ENCODE peak calls at places on chromosomes 1 and 21, in ten cellular contexts. One of them, this sample, is unnamed.

GRCh38 chr1:30929135-30929889 is 20.8 kb upstream of the SDC3 start:
- DNase-seq in K562: peak; percentile 78
- DNase-seq in OCI-LY7: peak; percentile 60
- DNase-seq in neural progenitor cell: peak; percentile 61
- DNase-seq in HCT116: no peak
- DNase-seq in IMR-90: peak; percentile 36
- DNase-seq in GM23338: peak; percentile 83
- DNase-seq in PC-9: no peak
- DNase-seq in hepatocyte: peak; percentile 62
- DNase-seq in H9: peak; percentile 73
- DNase-seq in this sample: no peak

GRCh38 chr21:44006017-44006624 is 6.0 kb upstream of the TRAPPC10 start:
- DNase-seq in K562: no peak
- DNase-seq in OCI-LY7: no peak
- DNase-seq in neural progenitor cell: no peak
- DNase-seq in HCT116: no peak
- DNase-seq in IMR-90: peak; percentile 90
- DNase-seq in GM23338: no peak
- DNase-seq in PC-9: peak; percentile 55
- DNase-seq in hepatocyte: peak; percentile 62
- DNase-seq in H9: no peak
- DNase-seq in this sample: peak; percentile 97

GRCh38 chr1:153586347-153586746 is 20.7 kb upstream of the S100A2 start:
- DNase-seq in K562: no peak
- DNase-seq in OCI-LY7: no peak
- DNase-seq in neural progenitor cell: no peak
- DNase-seq in HCT116: no peak
- DNase-seq in IMR-90: no peak
- DNase-seq in GM23338: no peak
- DNase-seq in PC-9: no peak
- DNase-seq in hepatocyte: no peak
- DNase-seq in H9: no peak
- DNase-seq in this sample: no peak

GRCh38 chr1:30618335-30618747 is 105.0 kb downstream of the MATN1 start:
- DNase-seq in K562: no peak
- DNase-seq in OCI-LY7: no peak
- DNase-seq in neural progenitor cell: no peak
- DNase-seq in HCT116: peak; percentile 86
- DNase-seq in IMR-90: no peak
- DNase-seq in GM23338: no peak
- DNase-seq in PC-9: peak; percentile 89
- DNase-seq in hepatocyte: peak; percentile 19
- DNase-seq in H9: no peak
- DNase-seq in this sample: peak; percentile 30

GRCh38 chr1:93358293-93358692 is 12.6 kb downstream of the DR1 start:
- DNase-seq in K562: no peak
- DNase-seq in OCI-LY7: no peak
- DNase-seq in neural progenitor cell: no peak
- DNase-seq in HCT116: no peak
- DNase-seq in IMR-90: no peak
- DNase-seq in GM23338: peak; percentile 70
- DNase-seq in PC-9: no peak
- DNase-seq in hepatocyte: no peak
- DNase-seq in H9: peak; percentile 34
- DNase-seq in this sample: no peak

GRCh38 chr1:97084566-97084965 is 363.0 kb downstream of the PTBP2 start:
- DNase-seq in K562: no peak
- DNase-seq in OCI-LY7: no peak
- DNase-seq in neural progenitor cell: no peak
- DNase-seq in HCT116: no peak
- DNase-seq in IMR-90: peak; percentile 66
- DNase-seq in GM23338: no peak
- DNase-seq in PC-9: no peak
- DNase-seq in hepatocyte: no peak
- DNase-seq in H9: no peak
- DNase-seq in this sample: no peak

GRCh38 chr1:151853411-151853930 is at the start of gene THEM5:
- DNase-seq in K562: no peak
- DNase-seq in OCI-LY7: no peak
- DNase-seq in neural progenitor cell: no peak
- DNase-seq in HCT116: no peak
- DNase-seq in IMR-90: no peak
- DNase-seq in GM23338: no peak
- DNase-seq in PC-9: no peak
- DNase-seq in hepatocyte: no peak
- DNase-seq in H9: no peak
- DNase-seq in this sample: peak; percentile 39

GRCh38 chr21:32494946-32495703 is 82.6 kb downstream of the EVA1C start:
- DNase-seq in K562: peak; percentile 30
- DNase-seq in OCI-LY7: no peak
- DNase-seq in neural progenitor cell: no peak
- DNase-seq in HCT116: no peak
- DNase-seq in IMR-90: peak; percentile 79
- DNase-seq in GM23338: peak; percentile 32
- DNase-seq in PC-9: peak; percentile 58
- DNase-seq in hepatocyte: peak; percentile 10
- DNase-seq in H9: no peak
- DNase-seq in this sample: peak; percentile 90

GRCh38 chr1:23473037-23473800 is 10.8 kb downstream of the ASAP3 start:
- DNase-seq in K562: no peak
- DNase-seq in OCI-LY7: no peak
- DNase-seq in neural progenitor cell: no peak
- DNase-seq in HCT116: no peak
- DNase-seq in IMR-90: peak; percentile 51
- DNase-seq in GM23338: no peak
- DNase-seq in PC-9: peak; percentile 58
- DNase-seq in hepatocyte: no peak
- DNase-seq in H9: no peak
- DNase-seq in this sample: peak; percentile 58

GRCh38 chr1:23471473-23472075 is 12.4 kb downstream of the ASAP3 start:
- DNase-seq in K562: no peak
- DNase-seq in OCI-LY7: no peak
- DNase-seq in neural progenitor cell: no peak
- DNase-seq in HCT116: no peak
- DNase-seq in IMR-90: no peak
- DNase-seq in GM23338: no peak
- DNase-seq in PC-9: no peak
- DNase-seq in hepatocyte: no peak
- DNase-seq in H9: no peak
- DNase-seq in this sample: no peak

GRCh38 chr1:23472351-23473036 is 11.5 kb downstream of the ASAP3 start:
- DNase-seq in K562: no peak
- DNase-seq in OCI-LY7: no peak
- DNase-seq in neural progenitor cell: peak; percentile 28
- DNase-seq in HCT116: no peak
- DNase-seq in IMR-90: no peak
- DNase-seq in GM23338: no peak
- DNase-seq in PC-9: no peak
- DNase-seq in hepatocyte: no peak
- DNase-seq in H9: no peak
- DNase-seq in this sample: no peak

GRCh38 chr1:23469372-23469982 is 14.5 kb downstream of the ASAP3 start:
- DNase-seq in K562: no peak
- DNase-seq in OCI-LY7: no peak
- DNase-seq in neural progenitor cell: no peak
- DNase-seq in HCT116: no peak
- DNase-seq in IMR-90: no peak
- DNase-seq in GM23338: no peak
- DNase-seq in PC-9: no peak
- DNase-seq in hepatocyte: no peak
- DNase-seq in H9: no peak
- DNase-seq in this sample: no peak

GRCh38 chr1:23470282-23471070 is 13.5 kb downstream of the ASAP3 start:
- DNase-seq in K562: no peak
- DNase-seq in OCI-LY7: no peak
- DNase-seq in neural progenitor cell: no peak
- DNase-seq in HCT116: no peak
- DNase-seq in IMR-90: peak; percentile 49
- DNase-seq in GM23338: no peak
- DNase-seq in PC-9: no peak
- DNase-seq in hepatocyte: no peak
- DNase-seq in H9: no peak
- DNase-seq in this sample: peak; percentile 94
- H4K20me1 ChIP-seq in K562: peaks cover 8% of the 10 kb centered on the region
- H4K20me1 ChIP-seq in OCI-LY7: no peaks in the 10 kb centered on the region
- H4K20me1 ChIP-seq in neural progenitor cell: no peaks in the 10 kb centered on the region
- H4K20me1 ChIP-seq in HCT116: no peaks in the 10 kb centered on the region
- H4K20me1 ChIP-seq in IMR-90: peaks cover 42% of the 10 kb centered on the region
- H4K20me1 ChIP-seq in GM23338: peaks cover 70% of the 10 kb centered on the region
- H4K20me1 ChIP-seq in PC-9: no peaks in the 10 kb centered on the region
- H4K20me1 ChIP-seq in hepatocyte: peaks cover 35% of the 10 kb centered on the region
- H4K20me1 ChIP-seq in H9: no peaks in the 10 kb centered on the region
- H4K20me1 ChIP-seq in this sample: peaks cover 6% of the 10 kb centered on the region

GRCh38 chr1:14538335-14538734 is 60.1 kb upstream of the KAZN start:
- DNase-seq in K562: peak; percentile 34
- DNase-seq in OCI-LY7: no peak
- DNase-seq in neural progenitor cell: no peak
- DNase-seq in HCT116: no peak
- DNase-seq in IMR-90: no peak
- DNase-seq in GM23338: peak; percentile 54
- DNase-seq in PC-9: no peak
- DNase-seq in hepatocyte: no peak
- DNase-seq in H9: no peak
- DNase-seq in this sample: no peak
- TF ChIP-seq CTCF in K562: peak; percentile 69
- TF ChIP-seq CTCF in OCI-LY7: peak; percentile 59
- TF ChIP-seq CTCF in neural progenitor cell: peak; percentile 21
- TF ChIP-seq CTCF in HCT116: peak; percentile 42
- TF ChIP-seq CTCF in IMR-90: no peak
- TF ChIP-seq CTCF in GM23338: peak; percentile 63
- TF ChIP-seq CTCF in PC-9: no peak
- TF ChIP-seq CTCF in hepatocyte: no peak
- TF ChIP-seq CTCF in H9: peak; percentile 64
- TF ChIP-seq CTCF in this sample: peak; percentile 35

GRCh38 chr1:39229504-39229903 is 25.0 kb downstream of the MACF1 start:
- DNase-seq in K562: no peak
- DNase-seq in OCI-LY7: no peak
- DNase-seq in neural progenitor cell: no peak
- DNase-seq in HCT116: no peak
- DNase-seq in IMR-90: no peak
- DNase-seq in GM23338: no peak
- DNase-seq in PC-9: no peak
- DNase-seq in hepatocyte: no peak
- DNase-seq in H9: no peak
- DNase-seq in this sample: no peak
- H4K20me1 ChIP-seq in K562: no peaks in the 10 kb centered on the region
- H4K20me1 ChIP-seq in OCI-LY7: no peaks in the 10 kb centered on the region
- H4K20me1 ChIP-seq in neural progenitor cell: peaks cover 44% of the 10 kb centered on the region
- H4K20me1 ChIP-seq in HCT116: no peaks in the 10 kb centered on the region
- H4K20me1 ChIP-seq in IMR-90: peaks cover 55% of the 10 kb centered on the region
- H4K20me1 ChIP-seq in GM23338: peaks cover 11% of the 10 kb centered on the region
- H4K20me1 ChIP-seq in PC-9: no peaks in the 10 kb centered on the region
- H4K20me1 ChIP-seq in hepatocyte: peaks cover 10% of the 10 kb centered on the region
- H4K20me1 ChIP-seq in H9: no peaks in the 10 kb centered on the region
- H4K20me1 ChIP-seq in this sample: peaks cover 54% of the 10 kb centered on the region

GRCh38 chr1:197218857-197219256 is 49.2 kb upstream of the CRB1 start:
- DNase-seq in K562: no peak
- DNase-seq in OCI-LY7: no peak
- DNase-seq in neural progenitor cell: no peak
- DNase-seq in HCT116: no peak
- DNase-seq in IMR-90: no peak
- DNase-seq in GM23338: no peak
- DNase-seq in PC-9: no peak
- DNase-seq in hepatocyte: no peak
- DNase-seq in H9: no peak
- DNase-seq in this sample: no peak

GRCh38 chr1:197222025-197222685 is 45.9 kb upstream of the CRB1 start:
- DNase-seq in K562: no peak
- DNase-seq in OCI-LY7: no peak
- DNase-seq in neural progenitor cell: no peak
- DNase-seq in HCT116: no peak
- DNase-seq in IMR-90: no peak
- DNase-seq in GM23338: peak; percentile 16
- DNase-seq in PC-9: peak; percentile 91
- DNase-seq in hepatocyte: no peak
- DNase-seq in H9: no peak
- DNase-seq in this sample: no peak

GRCh38 chr1:197222780-197223179 is 45.3 kb upstream of the CRB1 start:
- DNase-seq in K562: no peak
- DNase-seq in OCI-LY7: no peak
- DNase-seq in neural progenitor cell: no peak
- DNase-seq in HCT116: no peak
- DNase-seq in IMR-90: no peak
- DNase-seq in GM23338: no peak
- DNase-seq in PC-9: peak; percentile 43
- DNase-seq in hepatocyte: no peak
- DNase-seq in H9: no peak
- DNase-seq in this sample: no peak

DNA sequence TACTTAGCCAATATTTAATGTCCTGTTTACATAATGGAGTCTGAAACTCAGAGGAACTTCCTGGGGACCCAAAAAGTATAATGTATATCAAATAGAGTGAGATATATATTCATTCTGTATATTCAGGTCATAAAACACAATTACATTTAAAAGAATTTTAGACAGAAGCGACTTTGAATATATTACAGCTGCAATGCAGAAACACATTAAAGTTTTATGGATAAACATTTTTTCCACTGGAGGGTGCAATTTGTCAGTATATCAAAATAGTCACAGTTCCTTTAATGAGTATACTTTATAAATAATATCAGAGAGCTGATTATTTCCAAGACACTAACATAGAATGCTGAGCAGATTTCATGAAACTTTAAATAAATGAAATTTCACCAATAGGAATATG is 43.9 kb upstream of the CRB1 start:
- DNase-seq in K562: no peak
- DNase-seq in OCI-LY7: no peak
- DNase-seq in neural progenitor cell: no peak
- DNase-seq in HCT116: no peak
- DNase-seq in IMR-90: no peak
- DNase-seq in GM23338: no peak
- DNase-seq in PC-9: no peak
- DNase-seq in hepatocyte: no peak
- DNase-seq in H9: no peak
- DNase-seq in this sample: no peak
- TF ChIP-seq CTCF in K562: no peak
- TF ChIP-seq CTCF in OCI-LY7: peak; percentile 35
- TF ChIP-seq CTCF in neural progenitor cell: peak; percentile 8
- TF ChIP-seq CTCF in HCT116: peak; percentile 56
- TF ChIP-seq CTCF in IMR-90: peak; percentile 35
- TF ChIP-seq CTCF in GM23338: no peak
- TF ChIP-seq CTCF in PC-9: peak; percentile 51
- TF ChIP-seq CTCF in hepatocyte: peak; percentile 44
- TF ChIP-seq CTCF in H9: no peak
- TF ChIP-seq CTCF in this sample: peak; percentile 40

GRCh38 chr1:15931884-15932283 is 44.0 kb downstream of the ZBTB17 start:
- DNase-seq in K562: no peak
- DNase-seq in OCI-LY7: no peak
- DNase-seq in neural progenitor cell: no peak
- DNase-seq in HCT116: no peak
- DNase-seq in IMR-90: no peak
- DNase-seq in GM23338: no peak
- DNase-seq in PC-9: no peak
- DNase-seq in hepatocyte: no peak
- DNase-seq in H9: no peak
- DNase-seq in this sample: peak; percentile 41
- H4K20me1 ChIP-seq in K562: no peaks in the 10 kb centered on the region
- H4K20me1 ChIP-seq in OCI-LY7: no peaks in the 10 kb centered on the region
- H4K20me1 ChIP-seq in neural progenitor cell: peaks cover 9% of the 10 kb centered on the region
- H4K20me1 ChIP-seq in HCT116: no peaks in the 10 kb centered on the region
- H4K20me1 ChIP-seq in IMR-90: no peaks in the 10 kb centered on the region
- H4K20me1 ChIP-seq in GM23338: peaks cover 10% of the 10 kb centered on the region
- H4K20me1 ChIP-seq in PC-9: no peaks in the 10 kb centered on the region
- H4K20me1 ChIP-seq in hepatocyte: no peaks in the 10 kb centered on the region
- H4K20me1 ChIP-seq in H9: no peaks in the 10 kb centered on the region
- H4K20me1 ChIP-seq in this sample: no peaks in the 10 kb centered on the region

This sample was measured in osteoblast.